ENCODE peak calls at places on chromosomes 16 and 17, in nine cellular contexts. Z is body of pancreas; I is astrocyte of the cerebellum; M is NCI-H524; R is stimulated activated CD4-positive, alpha-beta T cell treated with anti-CD3 and anti-CD28 coated beads, Interleukin-1b, Interleukin-23, amount 100 ng/mL, for 1 hour; Y is fibroblast of lung; P is stimulated activated CD8-positive, alpha-beta memory T cell treated with anti-CD3 and anti-CD28 coated beads, Interleukin-2, amount 100 ng/mL, for 1 hour; N is T-helper 2 cell; E is skeletal muscle cell. A is an unnamed sample.

GRCh38 chr16:85421338-85422123 is 191.6 kb upstream of the GSE1 start:
- DNase-seq in Z (peak; percentile 13), I (no peak), M (no peak), R (no peak), Y (no peak), P (no peak), N (no peak), E (no peak), A (no peak)

GRCh38 chr16:69745959-69746358 is 8.8 kb downstream of the NOB1 start:
- DNase-seq in Z (no peak), I (no peak), M (no peak), R (no peak), Y (no peak), P (no peak), N (no peak), E (no peak), A (no peak)

GRCh38 chr16:30651124-30652004 is 604 bp downstream of the PRR14 start:
- DNase-seq in Z (peak; percentile 69), I (no peak), M (peak; percentile 61), R (peak; percentile 42), Y (peak; percentile 41), P (peak; percentile 52), N (peak; percentile 90), E (no peak), A (peak; percentile 72)

GRCh38 chr17:333626-334396 is 18.8 kb downstream of the RPH3AL start:
- DNase-seq in Z (peak; percentile 86), I (no peak), M (no peak), R (no peak), Y (peak; percentile 54), P (no peak), N (no peak), E (no peak), A (peak; percentile 86)

GRCh38 chr17:19341211-19341631 is 21.3 kb downstream of the B9D1 start:
- DNase-seq in Z (no peak), I (no peak), M (no peak), R (no peak), Y (no peak), P (no peak), N (no peak), E (no peak), A (no peak)

GRCh38 chr16:48574766-48575165 is 35.2 kb downstream of the N4BP1 start:
- DNase-seq in Z (no peak), I (no peak), M (no peak), R (no peak), Y (no peak), P (no peak), N (no peak), E (no peak), A (no peak)

GRCh38 chr16:88325087-88325750 is 57.5 kb upstream of the ZNF469 start:
- DNase-seq in Z (no peak), I (no peak), M (no peak), R (no peak), Y (no peak), P (no peak), N (no peak), E (no peak), A (no peak)

GRCh38 chr17:57665696-57666095 is 79.4 kb downstream of the CCDC182 start:
- DNase-seq in Z (no peak), I (no peak), M (no peak), R (no peak), Y (no peak), P (no peak), N (no peak), E (no peak), A (no peak)

GRCh38 chr16:24344791-24345190 is 88.7 kb downstream of the CACNG3 start:
- DNase-seq in Z (no peak), I (no peak), M (no peak), R (no peak), Y (no peak), P (no peak), N (no peak), E (no peak), A (no peak)

GRCh38 chr17:46121841-46122485 is 71.3 kb downstream of the KANSL1 start:
- DNase-seq in Z (no peak), I (no peak), M (no peak), R (no peak), Y (no peak), P (no peak), N (peak; percentile 46), E (no peak), A (no peak)

GRCh38 chr17:15490634-15491261 is 23.3 kb upstream of the CDRT4 start:
- DNase-seq in Z (no peak), I (peak; percentile 9), M (no peak), R (no peak), Y (peak; percentile 80), P (no peak), N (peak; percentile 41), E (peak; percentile 13), A (peak; percentile 93)

GRCh38 chr17:7177954-7178477 is 1.2 kb downstream of the ASGR1 start:
- DNase-seq in Z (no peak), I (no peak), M (no peak), R (no peak), Y (peak; percentile 48), P (no peak), N (no peak), E (no peak), A (peak; percentile 62)

GRCh38 chr17:49596613-49597244 is 21.1 kb downstream of the NXPH3 start:
- DNase-seq in Z (no peak), I (no peak), M (no peak), R (no peak), Y (no peak), P (no peak), N (peak; percentile 61), E (no peak), A (no peak)

GRCh38 chr17:64020068-64020766 is at the start of gene ICAM2:
- DNase-seq in Z (peak; percentile 55), I (no peak), M (no peak), R (peak; percentile 81), Y (no peak), P (peak; percentile 79), N (peak; percentile 99), E (no peak), A (no peak)

GRCh38 chr16:2963611-2964415 is at the start of gene KREMEN2:
- DNase-seq in Z (no peak), I (no peak), M (peak; percentile 82), R (no peak), Y (no peak), P (no peak), N (no peak), E (no peak), A (peak; percentile 45)

GRCh38 chr17:51873302-51873701 is 285.2 kb downstream of the CA10 start:
- DNase-seq in Z (no peak), I (no peak), M (no peak), R (no peak), Y (no peak), P (no peak), N (no peak), E (no peak), A (no peak)

GRCh38 chr16:50067290-50067853 is 1.6 kb downstream of the HEATR3 start:
- DNase-seq in Z (no peak), I (peak; percentile 38), M (peak; percentile 27), R (no peak), Y (peak; percentile 56), P (no peak), N (peak; percentile 74), E (peak; percentile 40), A (peak; percentile 79)

GRCh38 chr16:27355610-27356009 is 41.8 kb downstream of the IL4R start:
- DNase-seq in Z (peak; percentile 35), I (no peak), M (no peak), R (no peak), Y (peak; percentile 17), P (no peak), N (peak; percentile 68), E (no peak), A (peak; percentile 36)

GRCh38 chr17:19744922-19745757 is 3.0 kb downstream of the ALDH3A1 start:
- DNase-seq in Z (peak; percentile 93), I (peak; percentile 35), M (peak; percentile 62), R (peak; percentile 63), Y (peak; percentile 60), P (peak; percentile 70), N (peak; percentile 76), E (no peak), A (peak; percentile 66)

GRCh38 chr17:5919104-5919503 is 151.1 kb upstream of the WSCD1 start:
- DNase-seq in Z (no peak), I (no peak), M (no peak), R (no peak), Y (no peak), P (no peak), N (no peak), E (no peak), A (no peak)

GRCh38 chr16:84795338-84796053 is 24.3 kb upstream of the CRISPLD2 start:
- DNase-seq in Z (peak; percentile 33), I (no peak), M (no peak), R (no peak), Y (peak; percentile 83), P (no peak), N (no peak), E (peak; percentile 98), A (peak; percentile 94)

GRCh38 chr16:80968386-80969113 is 38.1 kb downstream of the CMC2 start:
- DNase-seq in Z (no peak), I (peak; percentile 15), M (no peak), R (no peak), Y (peak; percentile 73), P (no peak), N (no peak), E (no peak), A (no peak)

GRCh38 chr16:11025120-11025531 is 80.8 kb downstream of the CLEC16A start:
- DNase-seq in Z (no peak), I (no peak), M (no peak), R (no peak), Y (no peak), P (no peak), N (peak; percentile 79), E (no peak), A (peak; percentile 17)

GRCh38 chr17:73742915-73743314 is 98.7 kb upstream of the SDK2 start:
- DNase-seq in Z (no peak), I (no peak), M (peak; percentile 69), R (no peak), Y (no peak), P (no peak), N (no peak), E (no peak), A (no peak)

GRCh38 chr17:57569860-57570259 is 175.2 kb downstream of the CCDC182 start:
- DNase-seq in Z (no peak), I (no peak), M (no peak), R (no peak), Y (no peak), P (no peak), N (no peak), E (no peak), A (no peak)

GRCh38 chr16:86093801-86094750 is 195.1 kb downstream of the IRF8 start:
- DNase-seq in Z (no peak), I (no peak), M (no peak), R (no peak), Y (no peak), P (no peak), N (no peak), E (no peak), A (no peak)

GRCh38 chr17:27348196-27348595 is 54.3 kb downstream of the WSB1 start:
- DNase-seq in Z (no peak), I (no peak), M (no peak), R (no peak), Y (no peak), P (no peak), N (no peak), E (no peak), A (no peak)